ENCODE peak calls at places on chromosomes 12 and 14, in four cellular contexts. One of them, this sample, is unnamed.

GRCh38 chr12:122838841-122839240 is 3.6 kb downstream of the HIP1R start:
- DNase-seq in upper lobe of right lung: no peak
- DNase-seq in CD8-positive, alpha-beta T cell: no peak
- DNase-seq in kidney: no peak
- DNase-seq in this sample: no peak

GRCh38 chr12:132337557-132337956 is 8.2 kb upstream of the GALNT9 start:
- DNase-seq in kidney: no peak
- DNase-seq in upper lobe of right lung: no peak
- DNase-seq in CD8-positive, alpha-beta T cell: no peak
- DNase-seq in this sample: no peak

GRCh38 chr12:7031306-7031705 is 13.0 kb upstream of the LPCAT3 start:
- DNase-seq in CD8-positive, alpha-beta T cell: no peak
- DNase-seq in upper lobe of right lung: no peak
- DNase-seq in kidney: no peak
- DNase-seq in this sample: no peak

GRCh38 chr12:76927170-76927784 is 48.5 kb upstream of the CSRP2 start:
- DNase-seq in kidney: no peak
- DNase-seq in CD8-positive, alpha-beta T cell: no peak
- DNase-seq in upper lobe of right lung: no peak
- DNase-seq in this sample: no peak

GRCh38 chr12:113221997-113222729 is 899 bp downstream of the TPCN1 start:
- DNase-seq in CD8-positive, alpha-beta T cell: no peak
- DNase-seq in upper lobe of right lung: no peak
- DNase-seq in kidney: peak
- DNase-seq in this sample: no peak

GRCh38 chr12:22978962-22979361 is 354.0 kb downstream of the ETNK1 start:
- DNase-seq in kidney: no peak
- DNase-seq in upper lobe of right lung: no peak
- DNase-seq in CD8-positive, alpha-beta T cell: no peak
- DNase-seq in this sample: no peak

GRCh38 chr12:85866929-85867776 is 6.9 kb upstream of the NTS start:
- DNase-seq in upper lobe of right lung: no peak
- DNase-seq in CD8-positive, alpha-beta T cell: no peak
- DNase-seq in kidney: no peak
- DNase-seq in this sample: no peak

GRCh38 chr12:131681257-131681620 is 29.7 kb upstream of the SFSWAP start:
- DNase-seq in upper lobe of right lung: no peak
- DNase-seq in kidney: no peak
- DNase-seq in CD8-positive, alpha-beta T cell: no peak
- DNase-seq in this sample: peak

GRCh38 chr14:103862393-103862782 is 15.0 kb upstream of the PPP1R13B start:
- DNase-seq in CD8-positive, alpha-beta T cell: no peak
- DNase-seq in kidney: peak
- DNase-seq in upper lobe of right lung: no peak
- DNase-seq in this sample: no peak

GRCh38 chr14:64508215-64508776 is 3.7 kb downstream of the ZBTB1 start:
- DNase-seq in CD8-positive, alpha-beta T cell: no peak
- DNase-seq in upper lobe of right lung: no peak
- DNase-seq in kidney: no peak
- DNase-seq in this sample: no peak

GRCh38 chr12:27226319-27226984 is 17.6 kb upstream of the STK38L start:
- DNase-seq in CD8-positive, alpha-beta T cell: no peak
- DNase-seq in kidney: no peak
- DNase-seq in upper lobe of right lung: no peak
- DNase-seq in this sample: no peak

GRCh38 chr12:113776536-113776935 is 189.6 kb downstream of the RBM19 start:
- DNase-seq in kidney: no peak
- DNase-seq in upper lobe of right lung: peak
- DNase-seq in CD8-positive, alpha-beta T cell: no peak
- DNase-seq in this sample: no peak

GRCh38 chr12:43676183-43676813 is 82.3 kb downstream of the PUS7L start:
- DNase-seq in kidney: no peak
- DNase-seq in upper lobe of right lung: no peak
- DNase-seq in CD8-positive, alpha-beta T cell: no peak
- DNase-seq in this sample: no peak

GRCh38 chr12:13208533-13209278 is 12.2 kb downstream of the EMP1 start:
- DNase-seq in CD8-positive, alpha-beta T cell: no peak
- DNase-seq in kidney: no peak
- DNase-seq in upper lobe of right lung: no peak
- DNase-seq in this sample: no peak

GRCh38 chr12:49698619-49699545 is 8.3 kb downstream of the FMNL3 start:
- DNase-seq in upper lobe of right lung: peak
- DNase-seq in CD8-positive, alpha-beta T cell: no peak
- DNase-seq in kidney: peak
- DNase-seq in this sample: no peak

GRCh38 chr14:94346841-94347240 is 23.7 kb upstream of the SERPINA6 start:
- DNase-seq in CD8-positive, alpha-beta T cell: no peak
- DNase-seq in kidney: no peak
- DNase-seq in upper lobe of right lung: no peak
- DNase-seq in this sample: no peak

GRCh38 chr12:89874146-89874545 is 165.5 kb upstream of the ATP2B1 start:
- DNase-seq in CD8-positive, alpha-beta T cell: no peak
- DNase-seq in upper lobe of right lung: no peak
- DNase-seq in kidney: no peak
- DNase-seq in this sample: no peak

GRCh38 chr12:128818065-128819022 is 5.4 kb downstream of the SLC15A4 start:
- DNase-seq in CD8-positive, alpha-beta T cell: no peak
- DNase-seq in upper lobe of right lung: no peak
- DNase-seq in kidney: no peak
- DNase-seq in this sample: no peak

GRCh38 chr12:59472273-59472672 is 123.6 kb upstream of the SLC16A7 start:
- DNase-seq in upper lobe of right lung: no peak
- DNase-seq in CD8-positive, alpha-beta T cell: no peak
- DNase-seq in kidney: no peak
- DNase-seq in this sample: no peak

GRCh38 chr14:66038214-66038977 is 447.8 kb upstream of the CCDC196 start:
- DNase-seq in kidney: no peak
- DNase-seq in upper lobe of right lung: no peak
- DNase-seq in CD8-positive, alpha-beta T cell: no peak
- DNase-seq in this sample: no peak

GRCh38 chr14:64762044-64763034 is 58.1 kb downstream of the PLEKHG3 start:
- DNase-seq in kidney: peak
- DNase-seq in upper lobe of right lung: peak
- DNase-seq in CD8-positive, alpha-beta T cell: peak
- DNase-seq in this sample: peak

GRCh38 chr14:74176404-74176788 is 62.9 kb upstream of the VSX2 start:
- DNase-seq in CD8-positive, alpha-beta T cell: no peak
- DNase-seq in upper lobe of right lung: no peak
- DNase-seq in kidney: no peak
- DNase-seq in this sample: no peak

GRCh38 chr12:126668538-126668937 is 1598.4 kb upstream of the TMEM132C start:
- DNase-seq in upper lobe of right lung: no peak
- DNase-seq in kidney: no peak
- DNase-seq in CD8-positive, alpha-beta T cell: no peak
- DNase-seq in this sample: no peak

GRCh38 chr12:71312767-71313375 is 126.7 kb upstream of the LGR5 start:
- DNase-seq in upper lobe of right lung: no peak
- DNase-seq in CD8-positive, alpha-beta T cell: no peak
- DNase-seq in kidney: no peak
- DNase-seq in this sample: no peak

GRCh38 chr12:3275171-3276041 is 198.2 kb downstream of the TSPAN9 start:
- DNase-seq in upper lobe of right lung: peak
- DNase-seq in kidney: peak
- DNase-seq in CD8-positive, alpha-beta T cell: peak
- DNase-seq in this sample: peak

GRCh38 chr12:1529228-1529861 is 65.0 kb downstream of the FBXL14 start:
- DNase-seq in upper lobe of right lung: peak
- DNase-seq in CD8-positive, alpha-beta T cell: no peak
- DNase-seq in kidney: no peak
- DNase-seq in this sample: no peak

GRCh38 chr14:59038746-59039145 is 149.7 kb upstream of the DAAM1 start:
- DNase-seq in CD8-positive, alpha-beta T cell: no peak
- DNase-seq in kidney: no peak
- DNase-seq in upper lobe of right lung: no peak
- DNase-seq in this sample: no peak

GRCh38 chr12:6148061-6148460 is 23.6 kb upstream of the VWF start:
- DNase-seq in kidney: no peak
- DNase-seq in CD8-positive, alpha-beta T cell: no peak
- DNase-seq in upper lobe of right lung: no peak
- DNase-seq in this sample: no peak

GRCh38 chr12:66120477-66120876 is 10.1 kb downstream of the LLPH start:
- DNase-seq in upper lobe of right lung: no peak
- DNase-seq in kidney: no peak
- DNase-seq in CD8-positive, alpha-beta T cell: no peak
- DNase-seq in this sample: no peak

GRCh38 chr12:107651867-107652449 is 33.6 kb upstream of the PWP1 start:
- DNase-seq in CD8-positive, alpha-beta T cell: no peak
- DNase-seq in upper lobe of right lung: no peak
- DNase-seq in kidney: no peak
- DNase-seq in this sample: no peak

GRCh38 chr14:63624701-63625100 is 17.0 kb downstream of the WDR89 start:
- DNase-seq in kidney: no peak
- DNase-seq in upper lobe of right lung: no peak
- DNase-seq in CD8-positive, alpha-beta T cell: no peak
- DNase-seq in this sample: no peak

GRCh38 chr12:109772622-109773321 is 59.1 kb downstream of the FAM222A start:
- DNase-seq in CD8-positive, alpha-beta T cell: no peak
- DNase-seq in kidney: peak
- DNase-seq in upper lobe of right lung: peak
- DNase-seq in this sample: no peak

GRCh38 chr12:50747817-50748216 is 16.1 kb upstream of the ATF1 start:
- DNase-seq in kidney: no peak
- DNase-seq in upper lobe of right lung: no peak
- DNase-seq in CD8-positive, alpha-beta T cell: no peak
- DNase-seq in this sample: peak

DNA sequence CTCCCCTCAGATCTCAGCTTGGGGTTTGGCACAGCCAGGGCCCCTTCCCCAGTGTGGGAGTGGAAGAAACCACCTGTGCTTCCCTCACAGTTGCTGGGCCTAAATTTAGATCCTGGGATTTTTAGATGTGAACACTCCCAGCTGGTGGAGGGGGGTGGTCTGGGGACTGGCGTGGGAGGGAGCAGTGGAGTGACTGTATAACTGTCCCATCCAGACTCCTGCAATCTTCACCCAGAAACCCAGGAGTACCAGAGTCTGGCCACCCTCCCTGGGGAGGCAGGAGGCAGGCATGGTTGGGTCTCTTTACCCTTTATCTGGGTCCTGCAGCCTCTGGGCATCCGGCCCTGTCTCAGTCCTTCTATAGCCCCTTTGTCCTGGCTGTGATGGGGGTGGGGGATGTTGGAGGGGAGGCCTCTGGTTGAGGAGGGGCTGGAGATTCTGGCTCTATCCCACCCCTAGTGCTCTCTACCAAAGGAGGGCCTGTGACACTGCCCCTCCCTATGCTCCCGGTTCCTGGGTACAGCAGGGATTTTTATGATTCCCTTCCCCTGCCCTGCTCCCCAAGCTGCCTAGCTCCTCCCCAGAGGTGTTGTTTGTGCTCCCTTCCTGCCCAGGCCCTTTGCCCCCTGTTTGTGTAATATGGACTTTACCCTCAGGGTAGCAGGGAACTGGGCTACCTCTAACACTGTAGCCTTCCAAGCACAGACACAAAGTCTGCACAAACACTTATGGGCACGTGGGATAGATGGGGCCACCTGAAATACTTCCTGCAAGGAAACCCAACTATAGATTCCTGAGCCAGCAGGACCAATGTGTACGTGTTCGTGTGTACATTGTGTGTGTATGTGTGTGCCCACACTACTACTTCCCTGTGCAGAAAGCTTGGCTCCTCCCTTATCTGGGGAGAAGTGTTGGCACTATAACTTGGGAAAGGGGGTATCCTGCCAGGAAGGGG is 1.7 kb downstream of the ERBB3 start:
- DNase-seq in kidney: no peak
- DNase-seq in CD8-positive, alpha-beta T cell: no peak
- DNase-seq in upper lobe of right lung: no peak
- DNase-seq in this sample: no peak
- TF ChIP-seq CTCF in kidney: no peak
- TF ChIP-seq CTCF in CD8-positive, alpha-beta T cell: no peak
- TF ChIP-seq CTCF in upper lobe of right lung: no peak
- TF ChIP-seq CTCF in this sample: no peak

GRCh38 chr14:22966783-22967269 is 9.9 kb upstream of the HAUS4 start:
- DNase-seq in kidney: no peak
- DNase-seq in CD8-positive, alpha-beta T cell: no peak
- DNase-seq in upper lobe of right lung: no peak
- DNase-seq in this sample: no peak
- TF ChIP-seq CTCF in kidney: no peak
- TF ChIP-seq CTCF in CD8-positive, alpha-beta T cell: no peak
- TF ChIP-seq CTCF in upper lobe of right lung: no peak
- TF ChIP-seq CTCF in this sample: no peak

DNA sequence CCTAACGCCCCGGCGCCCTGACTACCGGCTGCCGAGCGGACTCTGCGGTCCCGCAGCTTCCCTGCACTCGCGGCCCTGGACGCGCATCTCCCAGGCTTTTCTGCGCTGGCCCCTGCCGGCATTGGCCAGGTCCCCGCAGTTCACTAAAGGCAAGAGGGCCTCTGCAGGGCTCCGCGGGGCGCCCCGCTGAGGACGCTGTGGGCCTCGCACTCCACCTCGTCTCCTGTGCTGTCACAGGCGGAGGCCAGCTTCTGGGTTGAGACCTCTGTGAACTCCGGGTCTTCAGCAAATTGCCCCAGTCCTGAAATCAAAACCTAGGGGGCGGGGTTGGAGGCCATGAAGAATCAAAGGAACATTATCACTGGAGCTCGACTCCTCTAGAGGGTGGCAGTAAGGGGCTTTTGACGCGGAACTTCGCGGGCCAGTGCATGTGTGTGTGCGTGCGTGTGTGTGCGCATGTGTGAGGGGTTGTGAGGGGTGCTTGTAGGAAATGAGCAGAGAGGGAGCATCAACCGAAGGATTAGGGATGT is 68.5 kb upstream of the CAPRIN2 start:
- DNase-seq in CD8-positive, alpha-beta T cell: no peak
- DNase-seq in upper lobe of right lung: peak
- DNase-seq in kidney: peak
- DNase-seq in this sample: no peak
- TF ChIP-seq CTCF in CD8-positive, alpha-beta T cell: no peak
- TF ChIP-seq CTCF in upper lobe of right lung: peak
- TF ChIP-seq CTCF in kidney: no peak
- TF ChIP-seq CTCF in this sample: peak

GRCh38 chr12:78584695-78585094 is 279.9 kb upstream of the SYT1 start:
- DNase-seq in kidney: no peak
- DNase-seq in CD8-positive, alpha-beta T cell: no peak
- DNase-seq in upper lobe of right lung: no peak
- DNase-seq in this sample: no peak
- TF ChIP-seq CTCF in kidney: peak
- TF ChIP-seq CTCF in CD8-positive, alpha-beta T cell: no peak
- TF ChIP-seq CTCF in upper lobe of right lung: peak
- TF ChIP-seq CTCF in this sample: peak

DNA sequence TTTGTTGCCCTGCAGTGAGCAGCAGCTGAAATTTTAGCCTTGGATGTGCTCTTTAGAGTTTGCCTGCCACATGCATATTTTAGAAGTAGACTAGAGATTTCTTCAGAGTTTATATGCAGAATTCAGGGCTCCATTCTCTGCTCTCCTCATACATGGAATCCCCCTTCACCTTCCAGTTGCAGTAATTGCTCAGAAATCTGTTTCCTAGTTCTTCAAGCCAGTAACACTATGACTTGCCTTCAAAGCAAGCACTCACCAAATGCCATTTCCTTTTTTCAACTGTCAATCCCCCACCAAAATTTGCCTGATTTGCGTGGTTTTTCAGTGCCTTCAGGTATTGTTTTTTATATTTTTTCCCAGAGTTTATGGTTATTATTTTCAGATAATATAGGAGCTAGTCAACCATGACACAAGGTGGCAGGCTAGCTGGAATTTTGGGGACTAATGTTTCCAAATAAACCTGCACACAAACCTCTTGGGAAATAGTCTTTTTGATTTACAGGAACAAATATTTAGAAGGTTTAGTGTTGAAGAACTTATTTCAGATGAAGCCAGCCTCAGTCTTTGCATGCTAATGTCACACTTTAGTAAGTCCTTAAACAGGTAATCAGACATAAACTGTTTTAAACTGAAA is 79.2 kb downstream of the ASCL1 start:
- DNase-seq in upper lobe of right lung: no peak
- DNase-seq in kidney: no peak
- DNase-seq in CD8-positive, alpha-beta T cell: no peak
- DNase-seq in this sample: no peak
- TF ChIP-seq CTCF in upper lobe of right lung: no peak
- TF ChIP-seq CTCF in kidney: no peak
- TF ChIP-seq CTCF in CD8-positive, alpha-beta T cell: no peak
- TF ChIP-seq CTCF in this sample: no peak